ENCODE peak calls at places on chromosome 17, in five cellular contexts. Y is head of caudate nucleus, G is KBM-7, J is AG20443, H is gastrocnemius medialis. S is an unnamed sample.

GRCh38 chr17:76135810-76136188 is 5.2 kb downstream of the FOXJ1 start:
- DNase-seq in J (no peak), G (no peak), H (no peak), Y (no peak), S (no peak)

GRCh38 chr17:67675481-67675880 is 42.3 kb upstream of the NOL11 start:
- DNase-seq in H (no peak), J (no peak), G (no peak), Y (no peak), S (no peak)

GRCh38 chr17:64622931-64623654 is 39.0 kb downstream of the SMURF2 start:
- DNase-seq in H (no peak), Y (no peak), J (peak; percentile 59), G (no peak), S (no peak)

GRCh38 chr17:67246398-67246647 is 1.3 kb upstream of the HELZ start:
- DNase-seq in Y (no peak), J (no peak), G (no peak), H (no peak), S (no peak)

GRCh38 chr17:31392002-31392855 is 754 bp downstream of the RAB11FIP4 start:
- DNase-seq in H (no peak), J (peak; percentile 14), G (no peak), Y (peak; percentile 60), S (no peak)

GRCh38 chr17:70169707-70170597 is 620 bp downstream of the KCNJ2 start:
- DNase-seq in H (peak; percentile 59), Y (no peak), J (peak; percentile 39), G (no peak), S (no peak)

GRCh38 chr17:57499648-57500049 is 243.3 kb downstream of the MSI2 start:
- DNase-seq in J (peak; percentile 83), G (no peak), Y (no peak), H (no peak), S (peak; percentile 26)

GRCh38 chr17:55466671-55467070 is 44.6 kb downstream of the SMIM36 start:
- DNase-seq in Y (peak; percentile 6), H (no peak), G (no peak), J (no peak), S (no peak)

GRCh38 chr17:82332669-82333278 is 792 bp downstream of the SECTM1 start:
- DNase-seq in J (peak; percentile 66), H (no peak), Y (no peak), G (peak; percentile 42), S (peak; percentile 29)

GRCh38 chr17:1422907-1423306 is 22.9 kb upstream of the YWHAE start:
- DNase-seq in H (peak; percentile 80), J (peak; percentile 85), Y (no peak), G (no peak), S (no peak)

GRCh38 chr17:49290690-49291326 is 60.2 kb upstream of the PHOSPHO1 start:
- DNase-seq in Y (no peak), J (peak; percentile 67), G (peak; percentile 50), H (no peak), S (peak; percentile 62)

GRCh38 chr17:3546521-3546920 is 11.1 kb downstream of the TRPV3 start:
- DNase-seq in Y (no peak), G (no peak), J (no peak), H (no peak), S (no peak)

S was measured in NAMALWA.